ENCODE peak calls at places on chromosomes 11 and 22, in seven cellular contexts. P is MM.1S, E is OCI-LY7, O is cardiac muscle cell, Q is right lobe of liver, L is uterus, J is IMR-90. A is an unnamed sample.

GRCh38 chr11:15291885-15292284 is 177.2 kb downstream of the INSC start:
- DNase-seq in P (no peak), E (no peak), O (no peak), Q (peak; percentile 28), L (no peak), J (no peak), A (no peak)

GRCh38 chr11:35166369-35167360 is 27.7 kb downstream of the CD44 start:
- DNase-seq in P (peak; percentile 9), E (no peak), O (no peak), Q (no peak), L (no peak), J (peak; percentile 93), A (peak; percentile 68)

GRCh38 chr11:13287681-13288080 is 10.1 kb downstream of the BMAL1 start:
- DNase-seq in P (no peak), E (no peak), O (no peak), Q (no peak), L (no peak), J (no peak), A (no peak)

GRCh38 chr11:128261011-128261421 is 326.3 kb downstream of the ETS1 start:
- DNase-seq in P (no peak), E (no peak), O (no peak), Q (peak; percentile 46), L (no peak), J (no peak), A (no peak)

GRCh38 chr11:83998921-83999320 is 712.8 kb upstream of the CCDC90B start:
- DNase-seq in P (no peak), E (no peak), O (no peak), Q (no peak), L (no peak), J (no peak), A (peak; percentile 18)

GRCh38 chr11:72441647-72442267 is 7.4 kb upstream of the CLPB start:
- DNase-seq in P (no peak), E (no peak), O (no peak), Q (no peak), L (no peak), J (peak; percentile 63), A (no peak)

GRCh38 chr11:119481667-119482400 is 58.9 kb upstream of the THY1 start:
- DNase-seq in P (no peak), E (no peak), O (no peak), Q (no peak), L (no peak), J (no peak), A (no peak)

GRCh38 chr11:131692961-131693360 is 322.5 kb downstream of the NTM start:
- DNase-seq in P (no peak), E (no peak), O (no peak), Q (no peak), L (no peak), J (no peak), A (no peak)

GRCh38 chr11:2742611-2743426 is 43.0 kb upstream of the KCNQ1OT1 start:
- DNase-seq in P (no peak), E (no peak), O (no peak), Q (peak; percentile 8), L (peak; percentile 19), J (no peak), A (peak; percentile 45)

GRCh38 chr22:35538801-35539321 is 1.8 kb upstream of the RASD2 start:
- DNase-seq in P (peak; percentile 44), E (peak; percentile 62), O (peak; percentile 38), Q (peak; percentile 67), L (no peak), J (no peak), A (no peak)

GRCh38 chr22:42338502-42338901 is 68.0 kb upstream of the TCF20 start:
- DNase-seq in P (no peak), E (no peak), O (no peak), Q (no peak), L (no peak), J (no peak), A (no peak)

GRCh38 chr11:32176223-32176811 is 85.4 kb downstream of the RCN1 start:
- DNase-seq in P (peak; percentile 71), E (peak; percentile 73), O (peak; percentile 83), Q (peak; percentile 38), L (peak; percentile 70), J (peak; percentile 76), A (peak; percentile 70)

GRCh38 chr22:30984317-30984716 is 15.3 kb downstream of the TUG1 start:
- DNase-seq in P (no peak), E (no peak), O (no peak), Q (no peak), L (no peak), J (no peak), A (no peak)

GRCh38 chr22:32044913-32045312 is 1.9 kb downstream of the SLC5A1 start:
- DNase-seq in P (no peak), E (no peak), O (no peak), Q (no peak), L (no peak), J (no peak), A (no peak)

GRCh38 chr11:83249445-83249844 is 36.7 kb downstream of the CCDC90B start:
- DNase-seq in P (no peak), E (no peak), O (no peak), Q (no peak), L (no peak), J (no peak), A (no peak)

GRCh38 chr11:83219095-83219494 is 25.6 kb downstream of the ANKRD42 start:
- DNase-seq in P (no peak), E (peak; percentile 8), O (peak; percentile 29), Q (no peak), L (no peak), J (no peak), A (no peak)

GRCh38 chr11:59866397-59866796 is at the start of gene TCN1:
- DNase-seq in P (no peak), E (no peak), O (no peak), Q (no peak), L (no peak), J (no peak), A (no peak)

GRCh38 chr11:92932023-92932422 is 37.4 kb upstream of the MTNR1B start:
- DNase-seq in P (no peak), E (no peak), O (no peak), Q (no peak), L (no peak), J (peak; percentile 23), A (no peak)

GRCh38 chr11:92964471-92964870 is 5.0 kb upstream of the MTNR1B start:
- DNase-seq in P (no peak), E (no peak), O (no peak), Q (no peak), L (no peak), J (no peak), A (no peak)

GRCh38 chr22:27107824-27108223 is 450.4 kb downstream of the MIAT start:
- DNase-seq in P (no peak), E (no peak), O (no peak), Q (peak; percentile 91), L (peak; percentile 80), J (peak; percentile 94), A (peak; percentile 87)

DNA sequence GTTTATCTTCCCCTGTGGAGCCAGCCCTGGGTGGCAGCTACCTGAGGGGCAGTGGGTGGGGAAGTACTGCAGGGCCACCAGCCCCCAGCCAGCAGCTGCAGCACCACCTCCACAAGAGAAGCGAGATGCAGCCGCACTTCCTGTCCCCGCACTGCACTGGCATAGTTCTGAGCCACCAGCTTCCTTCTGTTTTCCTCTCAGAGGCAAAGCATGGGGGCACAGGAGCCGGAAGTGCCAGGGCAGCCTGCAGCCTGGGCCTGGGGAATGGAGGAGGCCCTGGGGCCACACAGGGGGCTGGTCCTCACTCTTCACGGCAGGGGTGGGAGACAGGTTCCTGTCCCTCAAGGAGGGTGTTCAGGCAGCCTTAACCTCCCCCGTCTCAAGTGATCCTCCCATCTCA is 11.9 kb upstream of the SH3BP1 start:
- DNase-seq in P (peak; percentile 55), E (peak; percentile 81), O (no peak), Q (peak; percentile 26), L (no peak), J (no peak), A (no peak)
- H3K36me3 ChIP-seq in P (no peaks in the 10 kb centered on the region), E (peaks cover 84% of the 10 kb centered on the region), O (peaks cover 11% of the 10 kb centered on the region), Q (peaks cover 3% of the 10 kb centered on the region), L (no peaks in the 10 kb centered on the region), J (peaks cover 53% of the 10 kb centered on the region), A (peaks cover 2% of the 10 kb centered on the region)

DNA sequence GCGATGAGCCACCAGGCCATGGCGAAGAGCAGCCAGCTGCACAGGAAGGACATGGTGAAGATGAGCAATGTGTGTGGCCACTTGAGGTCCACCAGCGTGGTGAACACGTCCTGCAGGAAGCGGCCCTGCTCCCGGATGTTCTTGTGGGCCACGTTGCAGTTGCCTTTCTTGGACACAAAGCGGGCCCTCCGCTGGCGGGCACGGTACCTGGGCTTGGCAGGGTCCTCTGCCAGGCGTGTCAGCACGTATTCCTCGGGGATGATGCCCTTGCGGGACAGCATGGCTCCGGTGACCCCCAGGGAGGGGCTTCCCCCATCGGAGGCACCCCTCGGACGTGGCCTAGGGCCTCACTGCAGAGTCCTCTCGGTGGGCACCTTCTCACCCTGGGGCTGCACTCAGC is 648 bp downstream of the KCNJ11 start:
- DNase-seq in P (no peak), E (no peak), O (no peak), Q (no peak), L (no peak), J (no peak), A (peak; percentile 79)
- H3K4me1 ChIP-seq in P (peaks cover 49% of the 10 kb centered on the region), E (peaks cover 45% of the 10 kb centered on the region), O (peaks cover 7% of the 10 kb centered on the region), Q (no peaks in the 10 kb centered on the region), L (peaks cover 5% of the 10 kb centered on the region), J (no peaks in the 10 kb centered on the region), A (no peaks in the 10 kb centered on the region)

DNA sequence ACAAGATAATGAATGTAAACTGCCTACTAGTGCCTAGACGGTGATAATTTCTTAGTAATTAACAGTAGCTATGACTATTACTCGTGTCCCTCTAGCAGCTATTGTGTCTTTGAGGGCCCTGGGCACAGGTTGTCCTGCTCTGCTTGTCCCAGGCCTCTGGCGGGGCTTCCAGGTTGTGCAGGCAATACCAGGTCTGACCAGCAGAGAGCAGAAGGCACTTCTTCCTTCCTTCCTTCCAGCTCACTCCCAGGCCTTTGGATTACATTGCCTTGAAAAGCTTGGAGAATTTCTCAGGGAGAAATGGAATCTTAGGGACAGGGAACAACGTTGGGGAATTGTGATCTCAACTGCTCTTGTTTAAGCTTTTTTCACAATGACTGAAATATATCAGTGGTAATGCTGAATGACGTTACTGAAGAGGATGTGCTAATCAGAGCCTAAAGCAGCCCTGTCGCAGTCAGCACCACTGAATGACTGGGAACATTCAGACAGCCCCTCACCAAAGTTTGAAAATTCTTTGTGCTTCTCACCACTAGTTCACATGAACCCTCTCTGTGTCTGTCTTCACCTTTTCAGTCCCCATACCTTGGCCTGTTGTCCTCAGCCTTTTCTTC is 8.4 kb upstream of the CCKBR start:
- DNase-seq in P (peak; percentile 29), E (peak; percentile 47), O (peak; percentile 79), Q (peak; percentile 52), L (peak; percentile 70), J (peak; percentile 75), A (peak; percentile 80)
- H3K27ac ChIP-seq in P (no peak overlapping the region), E (no peak overlapping the region), O (no peak overlapping the region), Q (no peak overlapping the region), L (no peak overlapping the region), J (no peak overlapping the region), A (no peak overlapping the region)

GRCh38 chr11:63763506-63764200 is 4.9 kb downstream of the ZFTA start:
- DNase-seq in P (no peak), E (no peak), O (peak; percentile 52), Q (peak; percentile 69), L (peak; percentile 76), J (no peak), A (peak; percentile 75)
- H3K36me3 ChIP-seq in P (no peaks in the 10 kb centered on the region), E (peaks cover 27% of the 10 kb centered on the region), O (no peaks in the 10 kb centered on the region), Q (no peaks in the 10 kb centered on the region), L (no peaks in the 10 kb centered on the region), J (peaks cover 36% of the 10 kb centered on the region), A (peaks cover 2% of the 10 kb centered on the region)